ENCODE peak calls at places on chromosomes 6 and 20, in ten cellular contexts. J is AG10803, G is GM13976, U is AG09319, C is heart left ventricle, E is neural crest cell, I is GM10248, W is left ventricle myocardium inferior, T is activated B cell treated with CpG ODN at 0.5 μM for 24 hours, N is lung. A is an unnamed sample.

GRCh38 chr6:41937881-41938574 is 3.6 kb downstream of the CCND3 start:
- DNase-seq in J (no peak), G (no peak), U (no peak), C (peak), E (no peak), I (no peak), W (no peak), T (no peak), N (peak), A (no peak)

GRCh38 chr6:144263786-144264185 is 21.3 kb upstream of the UTRN start:
- DNase-seq in J (peak), G (no peak), U (no peak), C (no peak), E (no peak), I (no peak), W (no peak), T (no peak), N (no peak), A (no peak)

GRCh38 chr6:48904809-48905208 is 558.2 kb downstream of the MMUT start:
- DNase-seq in J (no peak), G (no peak), U (no peak), C (no peak), E (no peak), I (no peak), W (no peak), T (no peak), N (no peak), A (no peak)

GRCh38 chr6:139482184-139482751 is 107.8 kb upstream of the CITED2 start:
- DNase-seq in J (no peak), G (no peak), U (no peak), C (no peak), E (no peak), I (no peak), W (no peak), T (no peak), N (no peak), A (no peak)

GRCh38 chr6:15961630-15962448 is 167.0 kb upstream of the MYLIP start:
- DNase-seq in J (no peak), G (no peak), U (no peak), C (no peak), E (no peak), I (no peak), W (no peak), T (no peak), N (no peak), A (no peak)

GRCh38 chr20:44537993-44538392 is 16.1 kb upstream of the SERINC3 start:
- DNase-seq in J (no peak), G (no peak), U (no peak), C (no peak), E (no peak), I (no peak), W (no peak), T (no peak), N (no peak), A (no peak)

GRCh38 chr20:25025986-25026605 is 31.8 kb downstream of the ACSS1 start:
- DNase-seq in J (no peak), G (no peak), U (no peak), C (no peak), E (no peak), I (no peak), W (no peak), T (no peak), N (no peak), A (no peak)

GRCh38 chr6:15457121-15457646 is 205.6 kb downstream of the DTNBP1 start:
- DNase-seq in J (no peak), G (no peak), U (no peak), C (no peak), E (no peak), I (no peak), W (no peak), T (no peak), N (no peak), A (no peak)

GRCh38 chr6:24766685-24767462 is 7.9 kb upstream of the GMNN start:
- DNase-seq in J (peak), G (peak), U (no peak), C (no peak), E (no peak), I (peak), W (no peak), T (no peak), N (no peak), A (no peak)

GRCh38 chr6:168219167-168219566 is 100.4 kb downstream of the DACT2 start:
- DNase-seq in J (peak), G (no peak), U (no peak), C (peak), E (no peak), I (no peak), W (peak), T (no peak), N (no peak), A (no peak)

GRCh38 chr6:38567436-38567835 is 72.3 kb downstream of the BTBD9 start:
- DNase-seq in J (peak), G (no peak), U (peak), C (peak), E (no peak), I (no peak), W (peak), T (no peak), N (peak), A (peak)

GRCh38 chr6:115766745-115767462 is 293.8 kb downstream of the FRK start:
- DNase-seq in J (no peak), G (no peak), U (no peak), C (no peak), E (no peak), I (no peak), W (no peak), T (no peak), N (no peak), A (no peak)

GRCh38 chr20:37955511-37955910 is 52.6 kb downstream of the VSTM2L start:
- DNase-seq in J (no peak), G (no peak), U (no peak), C (no peak), E (no peak), I (no peak), W (no peak), T (no peak), N (no peak), A (no peak)

GRCh38 chr20:56400001-56400640 is 7.7 kb downstream of the CSTF1 start:
- DNase-seq in J (peak), G (peak), U (peak), C (peak), E (peak), I (peak), W (no peak), T (no peak), N (peak), A (peak)

GRCh38 chr6:73032586-73032985 is 192.7 kb downstream of the KHDC1L start:
- DNase-seq in J (peak), G (no peak), U (no peak), C (no peak), E (no peak), I (no peak), W (no peak), T (no peak), N (no peak), A (no peak)

GRCh38 chr6:19024737-19025136 is 637.6 kb downstream of the RNF144B start:
- DNase-seq in J (peak), G (no peak), U (no peak), C (no peak), E (peak), I (no peak), W (no peak), T (no peak), N (peak), A (no peak)

GRCh38 chr6:111731404-111732195 is 125.9 kb upstream of the TRAF3IP2 start:
- DNase-seq in J (no peak), G (no peak), U (no peak), C (no peak), E (peak), I (no peak), W (no peak), T (no peak), N (no peak), A (no peak)

GRCh38 chr6:159505140-159505922 is 187.7 kb downstream of the SOD2 start:
- DNase-seq in J (no peak), G (no peak), U (no peak), C (peak), E (no peak), I (no peak), W (peak), T (no peak), N (no peak), A (no peak)

GRCh38 chr20:39602649-39603048 is 640.5 kb downstream of the DHX35 start:
- DNase-seq in J (no peak), G (no peak), U (no peak), C (no peak), E (no peak), I (no peak), W (no peak), T (no peak), N (no peak), A (no peak)

GRCh38 chr6:56757585-56757984 is 114.9 kb upstream of the DST start:
- DNase-seq in J (peak), G (no peak), U (no peak), C (no peak), E (no peak), I (no peak), W (no peak), T (no peak), N (peak), A (no peak)

GRCh38 chr6:13807691-13808090 is 6.7 kb downstream of the MCUR1 start:
- DNase-seq in J (peak), G (no peak), U (no peak), C (no peak), E (no peak), I (no peak), W (no peak), T (no peak), N (no peak), A (no peak)

DNA sequence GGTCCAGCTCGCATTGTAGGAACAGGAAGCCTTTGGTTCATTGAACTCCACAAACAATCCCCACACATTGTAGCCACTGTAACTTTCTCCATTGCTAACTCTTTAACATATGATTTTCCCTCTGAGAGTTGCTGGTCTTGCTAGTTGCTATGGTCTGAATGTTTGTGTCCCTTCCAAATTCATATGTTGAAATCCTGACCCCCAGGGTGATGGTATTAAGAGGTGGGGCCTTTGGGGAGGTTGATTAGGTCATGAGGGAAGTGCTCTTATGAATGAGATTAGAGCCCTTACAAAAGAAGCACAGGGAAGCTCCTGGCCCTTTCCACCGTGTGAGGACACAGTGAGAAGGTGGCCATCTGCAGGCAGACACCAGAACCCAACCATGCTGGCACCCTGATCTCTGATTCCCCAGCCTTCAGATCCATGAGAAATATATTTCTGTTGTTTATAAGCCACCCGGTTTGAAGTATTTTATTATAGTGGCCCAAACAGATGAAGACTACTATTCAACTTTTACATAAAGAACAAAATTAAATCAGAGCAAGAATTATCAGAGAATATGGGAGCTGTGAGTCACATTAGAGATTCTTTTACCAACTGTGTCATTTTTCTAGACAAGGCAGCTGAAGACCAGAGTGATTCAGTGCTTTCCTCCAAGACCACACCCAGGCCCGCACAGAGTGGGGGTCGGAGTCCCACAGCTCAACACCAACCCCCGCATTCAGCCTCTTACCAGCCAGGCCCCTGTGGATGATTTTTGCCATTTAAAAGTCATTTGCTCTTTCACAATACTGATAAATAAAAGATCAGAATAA is 143.0 kb downstream of the SAMD5 start:
- DNase-seq in J (peak), G (no peak), U (peak), C (peak), E (no peak), I (no peak), W (peak), T (no peak), N (no peak), A (no peak)
- TF ChIP-seq CTCF in J (peak), G (no peak), U (no peak), C (peak), E (no peak), I (no peak), W (peak), T (no peak), N (no peak), A (peak)

GRCh38 chr20:15643713-15644112 is 929.5 kb downstream of the KIF16B start:
- DNase-seq in J (no peak), G (no peak), U (no peak), C (no peak), E (no peak), I (no peak), W (no peak), T (no peak), N (no peak), A (no peak)
- TF ChIP-seq CTCF in J (peak), G (no peak), U (peak), C (no peak), E (peak), I (no peak), W (no peak), T (no peak), N (no peak), A (peak)

DNA sequence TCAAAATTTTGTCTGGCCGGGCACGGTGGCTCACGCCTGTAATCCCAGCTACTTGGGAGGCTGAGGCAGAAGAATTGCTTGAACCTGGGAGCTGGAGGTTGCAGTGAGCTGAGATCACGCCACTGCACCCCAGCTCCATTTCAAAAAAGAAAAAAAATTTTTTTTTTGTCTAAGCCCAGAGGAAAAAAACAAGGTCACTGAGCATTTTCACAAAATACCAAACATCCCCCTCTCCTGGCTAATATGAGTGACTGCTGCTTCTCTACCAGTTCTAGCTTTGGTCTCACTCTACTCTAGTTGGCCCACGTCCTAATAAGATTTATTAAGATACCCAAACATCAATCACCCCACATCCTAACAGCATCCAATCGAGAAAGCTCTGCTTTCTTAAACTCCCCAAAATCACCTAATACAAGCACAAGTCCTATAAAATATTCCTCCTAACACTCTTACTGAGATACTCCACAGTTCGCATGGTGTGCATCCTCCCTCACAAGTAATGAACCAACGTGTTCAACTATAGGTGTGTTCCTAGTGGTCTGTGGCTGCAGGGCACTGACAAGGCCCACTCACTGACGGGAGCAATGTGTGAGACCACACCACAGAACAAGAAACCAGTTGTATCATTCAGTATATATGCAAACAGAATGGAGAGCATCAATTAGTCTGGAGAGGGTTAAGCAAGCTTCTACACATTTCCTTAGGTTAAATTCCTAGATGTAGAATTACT is 64.2 kb downstream of the FKBP5 start:
- DNase-seq in J (peak), G (no peak), U (no peak), C (no peak), E (no peak), I (no peak), W (no peak), T (no peak), N (no peak), A (no peak)
- TF ChIP-seq CTCF in J (peak), G (peak), U (peak), C (peak), E (peak), I (no peak), W (peak), T (no peak), N (no peak), A (peak)

GRCh38 chr6:80622641-80623040 is 516.2 kb downstream of the BCKDHB start:
- DNase-seq in J (no peak), G (no peak), U (no peak), C (peak), E (no peak), I (no peak), W (peak), T (no peak), N (peak), A (no peak)

GRCh38 chr6:80623066-80623815 is 516.8 kb downstream of the BCKDHB start:
- DNase-seq in J (no peak), G (no peak), U (no peak), C (no peak), E (no peak), I (no peak), W (no peak), T (no peak), N (no peak), A (no peak)

GRCh38 chr6:80618953-80619352 is 512.5 kb downstream of the BCKDHB start:
- DNase-seq in J (peak), G (no peak), U (no peak), C (no peak), E (no peak), I (no peak), W (no peak), T (no peak), N (no peak), A (no peak)
- TF ChIP-seq CTCF in J (no peak), G (no peak), U (no peak), C (no peak), E (no peak), I (no peak), W (no peak), T (no peak), N (no peak), A (no peak)

GRCh38 chr20:10511166-10511506 is 76.0 kb downstream of the SLX4IP start:
- DNase-seq in J (no peak), G (no peak), U (no peak), C (no peak), E (no peak), I (no peak), W (no peak), T (no peak), N (no peak), A (no peak)
- TF ChIP-seq CTCF in J (no peak), G (no peak), U (no peak), C (no peak), E (no peak), I (no peak), W (no peak), T (no peak), N (no peak), A (no peak)

GRCh38 chr20:62782149-62782892 is 14.0 kb upstream of the MRGBP start:
- DNase-seq in J (no peak), G (no peak), U (no peak), C (no peak), E (no peak), I (no peak), W (no peak), T (no peak), N (no peak), A (no peak)
- TF ChIP-seq CTCF in J (peak), G (no peak), U (no peak), C (no peak), E (no peak), I (no peak), W (no peak), T (no peak), N (no peak), A (peak)

DNA sequence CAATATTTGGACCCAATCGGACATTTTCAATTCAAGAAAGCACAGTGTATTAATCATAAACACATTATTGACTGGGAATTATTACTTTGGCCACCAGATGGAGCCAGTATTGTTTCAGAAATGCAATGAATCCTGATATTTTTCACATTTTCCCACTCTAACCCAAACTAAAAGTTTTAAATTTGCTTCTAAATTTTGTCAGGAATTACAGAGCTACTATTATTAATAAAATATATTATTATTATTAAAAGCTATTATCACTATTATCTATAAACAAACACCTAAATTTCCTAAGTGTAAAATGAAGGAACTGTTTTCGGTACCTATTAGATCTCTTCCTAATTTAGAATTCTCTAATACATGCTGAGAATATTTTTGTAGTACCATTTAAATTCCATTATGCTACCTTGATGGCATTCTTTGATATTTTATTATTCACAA is 245.3 kb downstream of the OGFRL1 start:
- DNase-seq in J (peak), G (peak), U (no peak), C (no peak), E (peak), I (peak), W (no peak), T (no peak), N (no peak), A (no peak)
- TF ChIP-seq CTCF in J (peak), G (peak), U (peak), C (peak), E (peak), I (peak), W (peak), T (peak), N (peak), A (peak)